ENCODE peak calls at places on chromosomes 4 and X, in five cellular contexts. A is SJSA1; W is A673; I is CD4-positive, CD25-positive, alpha-beta regulatory T cell; P is endodermal cell. C is an unnamed sample.
A peak's percentile ranks its signal among the peaks of the same experiment; 100 is the strongest.

GRCh38 chr4:11073621-11074051 is 355.1 kb downstream of the HS3ST1 start:
- DNase-seq in A (no peak), W (no peak), I (no peak), P (peak; percentile 54), C (peak; percentile 93)

GRCh38 chrX:13868481-13869040 is 51.7 kb upstream of the GPM6B start:
- DNase-seq in A (no peak), W (no peak), I (no peak), P (no peak), C (no peak)

GRCh38 chr4:1504786-1505500 is 98.7 kb upstream of the NKX1-1 start:
- DNase-seq in A (no peak), W (no peak), I (no peak), P (peak; percentile 11), C (no peak)

GRCh38 chr4:23680616-23681518 is 209.0 kb downstream of the PPARGC1A start:
- DNase-seq in A (peak; percentile 1), W (no peak), I (no peak), P (no peak), C (no peak)

GRCh38 chr4:41102360-41103092 is 111.8 kb downstream of the APBB2 start:
- DNase-seq in A (no peak), W (no peak), I (no peak), P (no peak), C (no peak)

GRCh38 chr4:17082186-17082585 is 183.7 kb upstream of the LDB2 start:
- DNase-seq in A (no peak), W (no peak), I (no peak), P (no peak), C (no peak)

GRCh38 chrX:111164728-111165127 is 68.7 kb downstream of the PAK3 start:
- DNase-seq in A (no peak), W (peak; percentile 19), I (no peak), P (no peak), C (no peak)

GRCh38 chr4:99710020-99710419 is 52.4 kb upstream of the C4orf54 start:
- DNase-seq in A (no peak), W (no peak), I (no peak), P (no peak), C (no peak)

GRCh38 chr4:48336471-48336870 is 4.9 kb upstream of the SLAIN2 start:
- DNase-seq in A (no peak), W (no peak), I (no peak), P (no peak), C (no peak)

GRCh38 chrX:131783555-131784338 is 239.4 kb upstream of the STK26 start:
- DNase-seq in A (no peak), W (peak; percentile 90), I (peak; percentile 88), P (no peak), C (peak; percentile 47)

GRCh38 chr4:76830612-76831474 is 67.1 kb downstream of the SOWAHB start:
- DNase-seq in A (peak; percentile 94), W (no peak), I (no peak), P (peak; percentile 71), C (peak; percentile 49)

GRCh38 chr4:37827030-37827705 is 682 bp downstream of the PGM2 start:
- DNase-seq in A (peak; percentile 23), W (no peak), I (no peak), P (no peak), C (no peak)

GRCh38 chr4:113636877-113637276 is 124.7 kb downstream of the CAMK2D start:
- DNase-seq in A (peak; percentile 34), W (no peak), I (peak; percentile 29), P (no peak), C (no peak)

GRCh38 chrX:94107981-94108380 is 434.0 kb downstream of the FAM133A start:
- DNase-seq in A (no peak), W (no peak), I (no peak), P (no peak), C (no peak)

DNA sequence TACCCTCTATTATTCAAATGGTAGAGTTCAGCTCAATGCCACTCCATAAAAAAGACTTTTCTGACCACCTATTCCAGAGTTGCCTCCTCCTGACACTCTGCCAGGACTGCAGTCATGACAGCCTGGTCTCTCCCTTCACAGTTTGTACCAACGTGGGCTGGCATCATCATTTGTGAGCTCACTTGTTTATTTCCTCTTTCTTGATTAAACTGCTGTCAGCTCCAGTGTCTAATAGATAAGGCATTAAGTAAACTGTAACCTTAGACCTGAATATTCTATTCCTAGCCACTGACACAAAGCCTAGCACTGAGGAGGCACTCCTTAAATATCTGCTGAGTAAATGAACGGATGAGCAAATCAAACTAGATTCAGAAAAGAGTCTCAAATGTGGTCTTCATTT is 48.7 kb downstream of the DDX60 start:
- DNase-seq in A (no peak), W (no peak), I (no peak), P (no peak), C (peak; percentile 29)
- H3K27ac ChIP-seq in A (no peak overlapping the region), W (no peak overlapping the region), I (no peak overlapping the region), P (no peak overlapping the region), C (peak overlapping the region; percentile 34)

GRCh38 chrX:55818673-55819375 is 101.3 kb downstream of the RRAGB start:
- DNase-seq in A (no peak), W (no peak), I (no peak), P (peak; percentile 56), C (no peak)
- H3K9me3 ChIP-seq in A (no peaks in the 10 kb centered on the region), W (no peaks in the 10 kb centered on the region), I (no peaks in the 10 kb centered on the region), P (peaks cover 6% of the 10 kb centered on the region), C (no peaks in the 10 kb centered on the region)

GRCh38 chr4:56655627-56656345 is 25.3 kb downstream of the HOPX start:
- DNase-seq in A (no peak), W (no peak), I (peak; percentile 23), P (no peak), C (peak; percentile 52)
- H3K4me3 ChIP-seq in A (peak overlapping the region; percentile 45), W (peak overlapping the region; percentile 25), I (no peak overlapping the region), P (peak overlapping the region; percentile 80), C (peak overlapping the region; percentile 61)

DNA sequence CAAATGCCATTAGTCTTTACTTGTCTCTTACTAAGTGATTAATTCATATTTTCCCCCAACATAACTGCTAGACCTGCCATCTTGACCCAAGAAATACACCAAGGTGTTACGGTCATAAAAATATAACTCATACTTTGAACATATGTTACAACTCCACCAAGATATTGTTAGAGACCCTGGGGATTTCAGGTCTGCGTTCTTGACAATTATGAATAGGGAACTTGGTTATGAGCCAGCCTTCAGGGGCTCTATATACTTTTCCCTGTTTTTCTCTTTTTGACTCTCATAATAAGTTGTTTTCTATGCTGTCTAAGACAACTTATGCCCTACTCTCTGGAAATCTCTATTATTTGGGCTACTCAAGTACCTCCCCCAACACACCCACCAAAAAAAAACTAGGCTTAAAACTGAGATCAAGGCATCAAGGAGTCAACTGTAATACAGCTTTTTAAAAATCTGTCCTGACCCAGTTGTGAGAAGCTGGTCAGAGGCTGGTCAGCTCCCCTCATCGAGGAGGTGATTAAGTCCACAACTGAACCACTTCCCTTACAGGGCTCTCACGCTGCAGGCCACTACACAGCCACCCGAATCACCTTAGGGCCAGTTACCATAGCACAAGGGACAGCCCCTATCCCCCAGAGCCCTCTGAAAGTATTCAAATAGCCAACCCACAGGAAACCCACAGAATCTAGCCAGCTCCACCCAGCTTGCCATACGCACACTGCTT is 10.5 kb upstream of the TLR3 start:
- DNase-seq in A (no peak), W (no peak), I (no peak), P (no peak), C (no peak)
- H3K27ac ChIP-seq in A (no peak overlapping the region), W (no peak overlapping the region), I (no peak overlapping the region), P (no peak overlapping the region), C (no peak overlapping the region)

GRCh38 chr4:123323998-123324397 is 72.6 kb upstream of the SPRY1 start:
- DNase-seq in A (no peak), W (no peak), I (no peak), P (no peak), C (no peak)
- H3K9me3 ChIP-seq in A (peaks cover 9% of the 10 kb centered on the region), W (peaks cover 8% of the 10 kb centered on the region), I (peaks cover 20% of the 10 kb centered on the region), P (peaks cover 25% of the 10 kb centered on the region), C (no peaks in the 10 kb centered on the region)

C was measured in right cardiac atrium.